ENCODE peak calls at places on chromosome 14, in nine cellular contexts. One of them, this sample, is unnamed.

GRCh38 chr14:51929920-51930682 is 59.2 kb upstream of the RTRAF start:
- DNase-seq in T-helper 9 cell: no peak
- DNase-seq in A549: no peak
- DNase-seq in lower lobe of right lung: no peak
- DNase-seq in activated naive CD8-positive, alpha-beta T cell treated with anti-CD3 and anti-CD28 coated beads, Interleukin-2, amount 10 ng/mL, durations not matched to agents 7 days and 5 days: no peak
- DNase-seq in NCI-H187 treated with DMSO at 0.1 percent for 48 hours: no peak
- DNase-seq in stimulated activated CD8-positive, alpha-beta memory T cell treated with anti-CD3 and anti-CD28 coated beads, Interleukin-4, amount 100 ng/mL, for 24 hours: no peak
- DNase-seq in glomerular endothelial cell: peak
- DNase-seq in NCI-H1105: no peak
- DNase-seq in this sample: peak

GRCh38 chr14:70563869-70564268 is 29.1 kb upstream of the ADAM20 start:
- DNase-seq in NCI-H1105: no peak
- DNase-seq in T-helper 9 cell: no peak
- DNase-seq in glomerular endothelial cell: no peak
- DNase-seq in A549: no peak
- DNase-seq in lower lobe of right lung: no peak
- DNase-seq in NCI-H187 treated with DMSO at 0.1 percent for 48 hours: no peak
- DNase-seq in stimulated activated CD8-positive, alpha-beta memory T cell treated with anti-CD3 and anti-CD28 coated beads, Interleukin-4, amount 100 ng/mL, for 24 hours: no peak
- DNase-seq in activated naive CD8-positive, alpha-beta T cell treated with anti-CD3 and anti-CD28 coated beads, Interleukin-2, amount 10 ng/mL, durations not matched to agents 7 days and 5 days: no peak
- DNase-seq in this sample: peak

GRCh38 chr14:66425402-66425801 is 60.8 kb upstream of the CCDC196 start:
- DNase-seq in activated naive CD8-positive, alpha-beta T cell treated with anti-CD3 and anti-CD28 coated beads, Interleukin-2, amount 10 ng/mL, durations not matched to agents 7 days and 5 days: no peak
- DNase-seq in T-helper 9 cell: no peak
- DNase-seq in A549: no peak
- DNase-seq in stimulated activated CD8-positive, alpha-beta memory T cell treated with anti-CD3 and anti-CD28 coated beads, Interleukin-4, amount 100 ng/mL, for 24 hours: no peak
- DNase-seq in glomerular endothelial cell: no peak
- DNase-seq in lower lobe of right lung: no peak
- DNase-seq in NCI-H1105: no peak
- DNase-seq in NCI-H187 treated with DMSO at 0.1 percent for 48 hours: no peak
- DNase-seq in this sample: no peak

GRCh38 chr14:21123429-21123828 is 22.6 kb downstream of the TMEM253 start:
- DNase-seq in A549: no peak
- DNase-seq in NCI-H187 treated with DMSO at 0.1 percent for 48 hours: no peak
- DNase-seq in activated naive CD8-positive, alpha-beta T cell treated with anti-CD3 and anti-CD28 coated beads, Interleukin-2, amount 10 ng/mL, durations not matched to agents 7 days and 5 days: no peak
- DNase-seq in glomerular endothelial cell: no peak
- DNase-seq in NCI-H1105: no peak
- DNase-seq in T-helper 9 cell: no peak
- DNase-seq in stimulated activated CD8-positive, alpha-beta memory T cell treated with anti-CD3 and anti-CD28 coated beads, Interleukin-4, amount 100 ng/mL, for 24 hours: no peak
- DNase-seq in lower lobe of right lung: no peak
- DNase-seq in this sample: no peak

GRCh38 chr14:53742226-53742607 is 214.4 kb downstream of the BMP4 start:
- DNase-seq in T-helper 9 cell: no peak
- DNase-seq in A549: no peak
- DNase-seq in NCI-H187 treated with DMSO at 0.1 percent for 48 hours: no peak
- DNase-seq in glomerular endothelial cell: no peak
- DNase-seq in NCI-H1105: no peak
- DNase-seq in activated naive CD8-positive, alpha-beta T cell treated with anti-CD3 and anti-CD28 coated beads, Interleukin-2, amount 10 ng/mL, durations not matched to agents 7 days and 5 days: no peak
- DNase-seq in stimulated activated CD8-positive, alpha-beta memory T cell treated with anti-CD3 and anti-CD28 coated beads, Interleukin-4, amount 100 ng/mL, for 24 hours: no peak
- DNase-seq in lower lobe of right lung: no peak
- DNase-seq in this sample: no peak

GRCh38 chr14:67636361-67636919 is 16.7 kb downstream of the ARG2 start:
- DNase-seq in A549: no peak
- DNase-seq in lower lobe of right lung: no peak
- DNase-seq in NCI-H187 treated with DMSO at 0.1 percent for 48 hours: peak
- DNase-seq in stimulated activated CD8-positive, alpha-beta memory T cell treated with anti-CD3 and anti-CD28 coated beads, Interleukin-4, amount 100 ng/mL, for 24 hours: no peak
- DNase-seq in activated naive CD8-positive, alpha-beta T cell treated with anti-CD3 and anti-CD28 coated beads, Interleukin-2, amount 10 ng/mL, durations not matched to agents 7 days and 5 days: no peak
- DNase-seq in NCI-H1105: no peak
- DNase-seq in T-helper 9 cell: no peak
- DNase-seq in glomerular endothelial cell: no peak
- DNase-seq in this sample: no peak

GRCh38 chr14:96639550-96639949 is 137.4 kb downstream of the PAPOLA start:
- DNase-seq in NCI-H187 treated with DMSO at 0.1 percent for 48 hours: no peak
- DNase-seq in lower lobe of right lung: no peak
- DNase-seq in A549: no peak
- DNase-seq in T-helper 9 cell: no peak
- DNase-seq in stimulated activated CD8-positive, alpha-beta memory T cell treated with anti-CD3 and anti-CD28 coated beads, Interleukin-4, amount 100 ng/mL, for 24 hours: no peak
- DNase-seq in NCI-H1105: no peak
- DNase-seq in activated naive CD8-positive, alpha-beta T cell treated with anti-CD3 and anti-CD28 coated beads, Interleukin-2, amount 10 ng/mL, durations not matched to agents 7 days and 5 days: no peak
- DNase-seq in glomerular endothelial cell: no peak
- DNase-seq in this sample: no peak

GRCh38 chr14:54556535-54556934 is 10.4 kb upstream of the SAMD4A start:
- DNase-seq in activated naive CD8-positive, alpha-beta T cell treated with anti-CD3 and anti-CD28 coated beads, Interleukin-2, amount 10 ng/mL, durations not matched to agents 7 days and 5 days: no peak
- DNase-seq in lower lobe of right lung: no peak
- DNase-seq in glomerular endothelial cell: no peak
- DNase-seq in NCI-H187 treated with DMSO at 0.1 percent for 48 hours: no peak
- DNase-seq in stimulated activated CD8-positive, alpha-beta memory T cell treated with anti-CD3 and anti-CD28 coated beads, Interleukin-4, amount 100 ng/mL, for 24 hours: no peak
- DNase-seq in T-helper 9 cell: no peak
- DNase-seq in NCI-H1105: no peak
- DNase-seq in A549: no peak
- DNase-seq in this sample: no peak

GRCh38 chr14:68359862-68360552 is 432.9 kb downstream of the ZFP36L1 start:
- DNase-seq in T-helper 9 cell: no peak
- DNase-seq in activated naive CD8-positive, alpha-beta T cell treated with anti-CD3 and anti-CD28 coated beads, Interleukin-2, amount 10 ng/mL, durations not matched to agents 7 days and 5 days: no peak
- DNase-seq in NCI-H1105: no peak
- DNase-seq in A549: peak
- DNase-seq in NCI-H187 treated with DMSO at 0.1 percent for 48 hours: no peak
- DNase-seq in glomerular endothelial cell: no peak
- DNase-seq in lower lobe of right lung: peak
- DNase-seq in stimulated activated CD8-positive, alpha-beta memory T cell treated with anti-CD3 and anti-CD28 coated beads, Interleukin-4, amount 100 ng/mL, for 24 hours: no peak
- DNase-seq in this sample: no peak

GRCh38 chr14:85852900-85853299 is 323.0 kb downstream of the FLRT2 start:
- DNase-seq in T-helper 9 cell: no peak
- DNase-seq in glomerular endothelial cell: no peak
- DNase-seq in lower lobe of right lung: no peak
- DNase-seq in A549: no peak
- DNase-seq in activated naive CD8-positive, alpha-beta T cell treated with anti-CD3 and anti-CD28 coated beads, Interleukin-2, amount 10 ng/mL, durations not matched to agents 7 days and 5 days: no peak
- DNase-seq in NCI-H187 treated with DMSO at 0.1 percent for 48 hours: no peak
- DNase-seq in stimulated activated CD8-positive, alpha-beta memory T cell treated with anti-CD3 and anti-CD28 coated beads, Interleukin-4, amount 100 ng/mL, for 24 hours: no peak
- DNase-seq in NCI-H1105: no peak
- DNase-seq in this sample: no peak

GRCh38 chr14:80872645-80873044 is 68.9 kb downstream of the CEP128 start:
- DNase-seq in NCI-H187 treated with DMSO at 0.1 percent for 48 hours: no peak
- DNase-seq in T-helper 9 cell: no peak
- DNase-seq in activated naive CD8-positive, alpha-beta T cell treated with anti-CD3 and anti-CD28 coated beads, Interleukin-2, amount 10 ng/mL, durations not matched to agents 7 days and 5 days: no peak
- DNase-seq in NCI-H1105: no peak
- DNase-seq in stimulated activated CD8-positive, alpha-beta memory T cell treated with anti-CD3 and anti-CD28 coated beads, Interleukin-4, amount 100 ng/mL, for 24 hours: no peak
- DNase-seq in lower lobe of right lung: no peak
- DNase-seq in glomerular endothelial cell: no peak
- DNase-seq in A549: no peak
- DNase-seq in this sample: no peak

GRCh38 chr14:21098134-21098891 is at the start of gene ZNF219:
- DNase-seq in lower lobe of right lung: peak
- DNase-seq in glomerular endothelial cell: no peak
- DNase-seq in NCI-H1105: peak
- DNase-seq in activated naive CD8-positive, alpha-beta T cell treated with anti-CD3 and anti-CD28 coated beads, Interleukin-2, amount 10 ng/mL, durations not matched to agents 7 days and 5 days: no peak
- DNase-seq in stimulated activated CD8-positive, alpha-beta memory T cell treated with anti-CD3 and anti-CD28 coated beads, Interleukin-4, amount 100 ng/mL, for 24 hours: peak
- DNase-seq in A549: peak
- DNase-seq in T-helper 9 cell: peak
- DNase-seq in NCI-H187 treated with DMSO at 0.1 percent for 48 hours: no peak
- DNase-seq in this sample: peak

GRCh38 chr14:73245401-73246325 is 8.4 kb downstream of the PAPLN start:
- DNase-seq in T-helper 9 cell: peak
- DNase-seq in NCI-H1105: peak
- DNase-seq in NCI-H187 treated with DMSO at 0.1 percent for 48 hours: no peak
- DNase-seq in glomerular endothelial cell: no peak
- DNase-seq in stimulated activated CD8-positive, alpha-beta memory T cell treated with anti-CD3 and anti-CD28 coated beads, Interleukin-4, amount 100 ng/mL, for 24 hours: peak
- DNase-seq in lower lobe of right lung: peak
- DNase-seq in A549: no peak
- DNase-seq in activated naive CD8-positive, alpha-beta T cell treated with anti-CD3 and anti-CD28 coated beads, Interleukin-2, amount 10 ng/mL, durations not matched to agents 7 days and 5 days: peak
- DNase-seq in this sample: no peak

GRCh38 chr14:53450871-53451270 is 297.7 kb upstream of the DDHD1 start:
- DNase-seq in stimulated activated CD8-positive, alpha-beta memory T cell treated with anti-CD3 and anti-CD28 coated beads, Interleukin-4, amount 100 ng/mL, for 24 hours: no peak
- DNase-seq in activated naive CD8-positive, alpha-beta T cell treated with anti-CD3 and anti-CD28 coated beads, Interleukin-2, amount 10 ng/mL, durations not matched to agents 7 days and 5 days: no peak
- DNase-seq in lower lobe of right lung: peak
- DNase-seq in NCI-H187 treated with DMSO at 0.1 percent for 48 hours: no peak
- DNase-seq in T-helper 9 cell: no peak
- DNase-seq in A549: peak
- DNase-seq in NCI-H1105: peak
- DNase-seq in glomerular endothelial cell: no peak
- DNase-seq in this sample: no peak

This sample was measured in T47D.